ENCODE peak calls at places on chromosomes 3 and 15, in seven cellular contexts. D is left lung, U is adrenal gland, W is cardiac fibroblast, K is A549, I is body of pancreas, C is esophagus muscularis mucosa. M is an unnamed sample.

GRCh38 chr3:45499529-45499928 is 95.0 kb upstream of the LIMD1 start:
- DNase-seq in W (peak), D (no peak), U (no peak), I (no peak), C (no peak), K (peak), M (peak)

GRCh38 chr3:58946875-58947274 is 103.0 kb downstream of the CFAP20DC start:
- DNase-seq in K (no peak), D (no peak), W (no peak), I (no peak), C (no peak), U (no peak), M (no peak)

GRCh38 chr3:107752202-107752990 is 229.6 kb downstream of the BBX start:
- DNase-seq in U (no peak), K (no peak), C (no peak), D (no peak), I (peak), W (peak), M (peak)

GRCh38 chr3:190696777-190697501 is 165.6 kb downstream of the GMNC start:
- DNase-seq in I (no peak), K (peak), W (peak), D (no peak), C (no peak), U (no peak), M (peak)

GRCh38 chr15:28112962-28113361 is 13.8 kb upstream of the OCA2 start:
- DNase-seq in U (peak), W (no peak), I (no peak), K (no peak), D (no peak), C (no peak), M (no peak)

GRCh38 chr3:38094999-38095398 is 41.9 kb downstream of the ACAA1 start:
- DNase-seq in D (no peak), K (no peak), U (no peak), W (no peak), I (no peak), C (no peak), M (no peak)

GRCh38 chr3:195461518-195462307 is 18.9 kb upstream of the ACAP2 start:
- DNase-seq in D (no peak), C (no peak), W (no peak), I (no peak), U (no peak), K (no peak), M (no peak)

GRCh38 chr3:139715736-139716135 is 38.0 kb upstream of the NMNAT3 start:
- DNase-seq in D (no peak), I (no peak), C (no peak), K (no peak), W (no peak), U (no peak), M (peak)

GRCh38 chr15:66746231-66746605 is 44.2 kb downstream of the SMAD6 start:
- DNase-seq in C (no peak), D (no peak), I (no peak), U (no peak), K (no peak), W (no peak), M (no peak)

GRCh38 chr15:77871838-77872371 is 205.6 kb downstream of the TBC1D2B start:
- DNase-seq in I (no peak), C (no peak), U (no peak), D (peak), K (no peak), W (no peak), M (no peak)

GRCh38 chr15:90523373-90523772 is 6.3 kb upstream of the CRTC3 start:
- DNase-seq in U (no peak), D (no peak), C (no peak), W (no peak), I (no peak), K (no peak), M (no peak)

GRCh38 chr3:188269040-188269439 is 115.1 kb downstream of the LPP start:
- DNase-seq in C (no peak), I (no peak), U (no peak), D (no peak), K (no peak), W (no peak), M (no peak)
- TF ChIP-seq CTCF in C (no peak), I (no peak), U (no peak), D (no peak), K (no peak), W (no peak), M (no peak)

DNA sequence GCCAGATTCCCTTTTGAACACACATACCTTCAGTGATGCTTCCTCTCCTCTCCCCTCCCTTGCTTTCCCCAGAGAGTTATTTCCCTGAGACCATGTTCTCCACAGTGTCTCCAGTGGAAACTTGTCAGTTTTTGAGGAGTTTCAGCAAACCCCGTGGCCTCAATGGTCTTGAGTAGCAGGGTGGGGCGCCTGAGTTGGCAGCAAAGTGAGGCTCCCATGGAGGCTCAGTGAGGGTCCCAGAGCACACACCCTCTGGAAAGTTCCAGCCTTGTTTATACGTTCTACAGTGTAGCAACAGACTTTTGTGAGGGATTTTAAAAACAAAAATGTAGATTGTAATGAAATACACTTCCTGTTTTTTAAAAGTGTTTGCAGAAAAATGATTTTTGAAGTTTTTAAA is 135.1 kb downstream of the LRRC28 start:
- DNase-seq in U (no peak), C (no peak), I (no peak), D (no peak), W (no peak), K (no peak), M (no peak)
- TF ChIP-seq CTCF in U (no peak), C (no peak), I (no peak), D (no peak), W (no peak), K (no peak), M (no peak)

GRCh38 chr3:171528102-171528501 is 67.9 kb upstream of the TNIK start:
- DNase-seq in C (no peak), U (no peak), D (no peak), I (no peak), K (no peak), W (peak), M (peak)

GRCh38 chr3:171526146-171526545 is 65.9 kb upstream of the TNIK start:
- DNase-seq in U (no peak), D (no peak), W (no peak), I (no peak), C (no peak), K (no peak), M (no peak)

GRCh38 chr3:171525437-171525836 is 65.2 kb upstream of the TNIK start:
- DNase-seq in K (no peak), C (no peak), U (no peak), W (no peak), I (no peak), D (no peak), M (no peak)

GRCh38 chr3:171531716-171532115 is 71.5 kb upstream of the TNIK start:
- DNase-seq in W (no peak), U (no peak), D (no peak), I (no peak), K (no peak), C (no peak), M (no peak)

GRCh38 chr3:171526869-171527268 is 66.7 kb upstream of the TNIK start:
- DNase-seq in C (no peak), U (no peak), K (no peak), I (no peak), W (peak), D (no peak), M (no peak)
- TF ChIP-seq CTCF in C (no peak), U (no peak), K (no peak), I (no peak), W (no peak), D (no peak), M (no peak)

GRCh38 chr3:179027326-179027900 is 44.2 kb downstream of the ZMAT3 start:
- DNase-seq in W (peak), D (no peak), I (no peak), U (no peak), K (no peak), C (no peak), M (peak)
- TF ChIP-seq CTCF in W (no peak), D (no peak), I (no peak), U (no peak), K (no peak), C (no peak), M (no peak)

M was measured in MCF 10A.